ENCODE peak calls at places on chromosomes 11 and 22, in six cellular contexts. E, H, T, I, P and Y are unnamed samples.
A peak's percentile ranks its signal among the peaks of the same experiment; 100 is the strongest.

GRCh38 chr11:1928038-1928890 is 8.8 kb downstream of the TNNT3 start:
- DNase-seq in E (no peak), H (no peak), T (no peak), I (no peak), P (no peak), Y (no peak)

GRCh38 chr11:129895126-129896041 is at the start of gene NFRKB:
- DNase-seq in E (peak; percentile 81), H (peak; percentile 93), T (peak; percentile 86), I (peak; percentile 5), P (peak; percentile 89), Y (peak; percentile 97)

GRCh38 chr11:32333335-32333991 is 101.9 kb downstream of the WT1 start:
- DNase-seq in E (peak; percentile 71), H (peak; percentile 55), T (no peak), I (no peak), P (peak; percentile 42), Y (peak; percentile 86)

GRCh38 chr11:110431212-110432073 is 1.7 kb downstream of the FDX1 start:
- DNase-seq in E (no peak), H (no peak), T (peak; percentile 56), I (no peak), P (no peak), Y (no peak)

GRCh38 chr22:27578937-27579617 is 222.5 kb downstream of the MN1 start:
- DNase-seq in E (peak; percentile 11), H (no peak), T (no peak), I (no peak), P (no peak), Y (no peak)

GRCh38 chr11:61489833-61490585 is 18.5 kb upstream of the LRRC10B start:
- DNase-seq in E (no peak), H (no peak), T (no peak), I (no peak), P (peak; percentile 40), Y (no peak)

GRCh38 chr11:61917357-61918109 is at the start of gene RAB3IL1:
- DNase-seq in E (peak; percentile 66), H (peak; percentile 55), T (no peak), I (no peak), P (peak; percentile 78), Y (peak; percentile 94)

GRCh38 chr22:17841836-17842235 is 67.6 kb upstream of the BID start:
- DNase-seq in E (no peak), H (no peak), T (no peak), I (no peak), P (no peak), Y (no peak)

DNA sequence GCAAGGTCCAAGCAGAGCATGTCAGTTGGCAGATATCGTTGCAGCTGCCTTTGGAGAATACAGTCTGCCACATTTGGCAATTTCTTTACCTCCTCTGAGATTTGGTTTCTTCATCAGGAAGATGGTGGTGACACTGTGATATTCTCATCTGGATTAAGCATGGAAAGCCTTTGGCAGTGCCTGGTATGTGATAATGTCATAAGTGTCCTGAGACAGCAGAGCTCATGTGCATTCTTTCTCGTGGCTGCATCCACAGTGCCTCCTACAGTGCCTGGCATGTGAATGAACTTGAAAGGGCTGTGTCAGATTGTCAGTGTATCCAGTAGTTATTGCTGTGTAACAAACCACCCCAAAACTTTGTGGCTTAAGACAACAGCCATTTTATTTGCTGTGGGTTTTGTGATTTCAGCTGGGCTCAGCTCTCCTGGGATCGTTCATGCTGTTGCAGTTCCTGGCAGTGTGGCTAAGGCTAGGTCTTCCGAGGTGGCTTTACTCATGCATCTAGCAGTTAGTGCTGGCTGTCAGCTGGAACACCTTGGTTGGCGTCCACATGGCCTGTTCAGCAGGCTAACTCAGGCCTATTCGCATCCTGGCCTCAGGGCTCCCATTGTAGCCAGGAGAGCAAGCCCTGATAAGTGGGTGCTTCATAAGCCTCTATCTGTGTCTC is 35.7 kb upstream of the MICAL2 start:
- DNase-seq in E (no peak), H (no peak), T (no peak), I (no peak), P (no peak), Y (no peak)
- TF ChIP-seq CTCF in E (no peak), H (no peak), T (no peak), I (no peak), P (no peak), Y (no peak)

DNA sequence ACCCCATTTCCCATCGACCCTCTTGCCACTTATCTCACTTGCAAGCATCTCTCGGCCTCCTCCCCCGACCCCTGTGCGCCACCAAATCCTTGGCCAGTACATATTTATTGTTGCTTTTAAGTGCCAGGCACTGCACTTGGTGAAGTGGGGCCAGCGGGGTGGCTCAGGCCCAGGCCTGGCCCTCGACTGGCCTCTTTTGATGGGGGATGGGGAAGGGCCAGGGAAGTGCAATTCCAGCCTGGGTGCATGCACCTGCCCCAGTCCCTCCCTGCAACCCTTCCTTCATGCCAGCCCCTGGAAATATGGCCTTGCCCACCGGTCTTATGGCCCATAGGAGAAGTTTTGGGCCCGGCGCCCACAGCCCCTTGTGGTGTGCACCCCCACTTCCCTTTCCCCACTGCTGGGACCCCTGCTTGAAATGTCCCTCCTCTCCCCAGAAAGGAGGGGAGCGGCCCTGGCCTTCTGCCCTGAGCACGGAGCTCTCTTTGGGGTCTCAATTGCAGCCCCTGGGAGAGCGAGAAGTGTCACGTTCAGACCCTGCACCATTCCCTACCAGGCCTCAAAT is 791 bp downstream of the SUSD2 start:
- DNase-seq in E (no peak), H (no peak), T (no peak), I (no peak), P (peak; percentile 13), Y (no peak)
- H3K4me3 ChIP-seq in E (no peak overlapping the region), H (no peak overlapping the region), T (no peak overlapping the region), I (no peak overlapping the region), P (peak overlapping the region; percentile 57), Y (no peak overlapping the region)

GRCh38 chr22:19704355-19705015 is 9.8 kb upstream of the SEPTIN5 start:
- DNase-seq in E (no peak), H (no peak), T (no peak), I (no peak), P (no peak), Y (no peak)

GRCh38 chr22:19707347-19708322 is 6.7 kb upstream of the SEPTIN5 start:
- DNase-seq in E (no peak), H (no peak), T (no peak), I (no peak), P (no peak), Y (no peak)

GRCh38 chr22:19706661-19707151 is 7.6 kb upstream of the SEPTIN5 start:
- DNase-seq in E (no peak), H (no peak), T (no peak), I (no peak), P (no peak), Y (no peak)

GRCh38 chr22:19703869-19704268 is 10.4 kb upstream of the SEPTIN5 start:
- DNase-seq in E (no peak), H (no peak), T (no peak), I (no peak), P (no peak), Y (no peak)

DNA sequence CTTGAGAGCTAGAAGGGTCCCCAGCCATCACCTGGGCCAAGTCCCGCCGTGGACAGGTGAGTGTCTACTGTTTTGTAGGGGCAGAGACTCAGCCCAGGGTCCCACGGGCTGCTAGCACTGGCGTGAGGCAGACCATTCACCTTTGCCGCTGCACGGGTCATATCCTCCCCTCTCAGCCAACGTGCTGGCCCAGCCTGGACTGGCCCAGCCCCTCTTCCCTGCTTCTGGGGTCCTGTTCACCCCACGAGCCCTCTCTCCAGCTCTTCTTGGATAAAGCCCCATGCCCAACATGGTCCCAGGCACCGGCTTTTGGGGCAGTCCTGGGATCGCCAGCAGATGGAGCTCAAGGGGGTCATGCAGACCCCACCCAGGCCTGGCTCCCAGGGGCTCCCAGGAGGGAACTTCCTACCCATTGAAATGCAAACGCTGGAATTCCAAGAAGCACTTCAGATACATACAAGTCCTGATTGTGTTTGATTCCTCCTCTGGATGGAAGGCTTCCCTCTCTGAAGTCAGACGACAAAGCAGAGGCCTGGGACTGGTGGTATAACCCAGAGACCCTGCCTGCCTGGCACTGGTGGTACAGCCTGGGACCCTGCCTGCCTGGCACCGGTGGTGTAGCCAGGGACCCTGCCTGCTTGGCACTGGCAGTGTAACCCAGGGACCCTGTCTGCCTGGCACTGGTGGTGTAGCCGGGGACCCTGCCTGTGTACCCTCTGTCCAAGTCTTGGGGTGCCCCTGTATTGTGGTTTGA is 8.9 kb upstream of the SEPTIN5 start:
- DNase-seq in E (no peak), H (no peak), T (no peak), I (no peak), P (no peak), Y (no peak)
- TF ChIP-seq CTCF in E (no peak), H (no peak), T (no peak), I (peak; percentile 3), P (no peak), Y (no peak)

GRCh38 chr11:10731064-10731680 is 19.9 kb upstream of the CTR9 start:
- DNase-seq in E (no peak), H (no peak), T (no peak), I (no peak), P (no peak), Y (no peak)

GRCh38 chr11:10728154-10728553 is 22.9 kb upstream of the CTR9 start:
- DNase-seq in E (no peak), H (no peak), T (no peak), I (no peak), P (no peak), Y (no peak)

GRCh38 chr11:10730151-10730550 is 20.9 kb upstream of the CTR9 start:
- DNase-seq in E (no peak), H (no peak), T (no peak), I (no peak), P (no peak), Y (no peak)

GRCh38 chr11:10727259-10727851 is 23.7 kb upstream of the CTR9 start:
- DNase-seq in E (no peak), H (no peak), T (no peak), I (peak; percentile 91), P (no peak), Y (no peak)

GRCh38 chr11:10728779-10729472 is 22.1 kb upstream of the CTR9 start:
- DNase-seq in E (no peak), H (no peak), T (no peak), I (peak; percentile 55), P (no peak), Y (no peak)
- H3K4me3 ChIP-seq in E (no peak overlapping the region), H (no peak overlapping the region), T (no peak overlapping the region), I (no peak overlapping the region), P (no peak overlapping the region), Y (no peak overlapping the region)

GRCh38 chr11:6475936-6476335 is 2.2 kb upstream of the TRIM3 start:
- DNase-seq in E (no peak), H (no peak), T (no peak), I (no peak), P (no peak), Y (no peak)
- TF ChIP-seq CTCF in E (no peak), H (no peak), T (no peak), I (no peak), P (no peak), Y (no peak)

GRCh38 chr22:19241593-19241906 is 50.0 kb downstream of the CLTCL1 start:
- DNase-seq in E (no peak), H (no peak), T (no peak), I (no peak), P (no peak), Y (no peak)

GRCh38 chr22:19242699-19243098 is 48.8 kb downstream of the CLTCL1 start:
- DNase-seq in E (no peak), H (no peak), T (no peak), I (no peak), P (no peak), Y (no peak)

GRCh38 chr22:19240813-19241592 is 50.5 kb downstream of the CLTCL1 start:
- DNase-seq in E (no peak), H (no peak), T (no peak), I (no peak), P (no peak), Y (no peak)

GRCh38 chr22:19239464-19239863 is 52.1 kb downstream of the CLTCL1 start:
- DNase-seq in E (no peak), H (no peak), T (no peak), I (no peak), P (no peak), Y (peak; percentile 37)

GRCh38 chr22:19244600-19245352 is 46.7 kb downstream of the CLTCL1 start:
- DNase-seq in E (no peak), H (no peak), T (no peak), I (no peak), P (no peak), Y (no peak)
- H3K4me3 ChIP-seq in E (no peak overlapping the region), H (no peak overlapping the region), T (no peak overlapping the region), I (no peak overlapping the region), P (no peak overlapping the region), Y (no peak overlapping the region)